ENCODE peak calls at places on chromosomes 13 and 19, in nine cellular contexts. One of them, this sample, is unnamed.
A peak's percentile ranks its signal among the peaks of the same experiment; 100 is the strongest.

GRCh38 chr13:80931118-80931517 is 590.2 kb upstream of the SPRY2 start:
- DNase-seq in A549: no peak
- DNase-seq in ovary: no peak
- DNase-seq in HepG2: no peak
- DNase-seq in GM12878: no peak
- DNase-seq in stomach: no peak
- DNase-seq in upper lobe of left lung: no peak
- DNase-seq in transverse colon: no peak
- DNase-seq in tibial nerve: no peak
- DNase-seq in this sample: no peak

GRCh38 chr19:1009043-1009975 is 9.1 kb downstream of the GRIN3B start:
- DNase-seq in HepG2: no peak
- DNase-seq in ovary: peak; percentile 83
- DNase-seq in transverse colon: peak; percentile 32
- DNase-seq in tibial nerve: no peak
- DNase-seq in stomach: no peak
- DNase-seq in A549: no peak
- DNase-seq in upper lobe of left lung: peak; percentile 89
- DNase-seq in GM12878: no peak
- DNase-seq in this sample: no peak

GRCh38 chr13:97273341-97273831 is 51.3 kb downstream of the MBNL2 start:
- DNase-seq in transverse colon: no peak
- DNase-seq in A549: no peak
- DNase-seq in upper lobe of left lung: no peak
- DNase-seq in ovary: no peak
- DNase-seq in HepG2: no peak
- DNase-seq in GM12878: no peak
- DNase-seq in stomach: no peak
- DNase-seq in tibial nerve: no peak
- DNase-seq in this sample: no peak

GRCh38 chr13:25977216-25977615 is 74.6 kb downstream of the SHISA2 start:
- DNase-seq in GM12878: no peak
- DNase-seq in A549: no peak
- DNase-seq in tibial nerve: no peak
- DNase-seq in HepG2: no peak
- DNase-seq in stomach: no peak
- DNase-seq in upper lobe of left lung: no peak
- DNase-seq in ovary: no peak
- DNase-seq in transverse colon: no peak
- DNase-seq in this sample: no peak

GRCh38 chr13:89988206-89988605 is 1359.3 kb upstream of the MIR17HG start:
- DNase-seq in A549: no peak
- DNase-seq in tibial nerve: no peak
- DNase-seq in upper lobe of left lung: no peak
- DNase-seq in ovary: no peak
- DNase-seq in GM12878: no peak
- DNase-seq in HepG2: no peak
- DNase-seq in transverse colon: no peak
- DNase-seq in stomach: no peak
- DNase-seq in this sample: no peak

GRCh38 chr13:58953638-58954037 is 1210.1 kb downstream of the DIAPH3 start:
- DNase-seq in transverse colon: no peak
- DNase-seq in A549: no peak
- DNase-seq in GM12878: peak; percentile 87
- DNase-seq in stomach: no peak
- DNase-seq in HepG2: no peak
- DNase-seq in upper lobe of left lung: no peak
- DNase-seq in tibial nerve: no peak
- DNase-seq in ovary: no peak
- DNase-seq in this sample: no peak

GRCh38 chr19:3898426-3898825 is 17.9 kb downstream of the ATCAY start:
- DNase-seq in stomach: no peak
- DNase-seq in GM12878: no peak
- DNase-seq in ovary: no peak
- DNase-seq in upper lobe of left lung: no peak
- DNase-seq in HepG2: no peak
- DNase-seq in transverse colon: no peak
- DNase-seq in tibial nerve: no peak
- DNase-seq in A549: no peak
- DNase-seq in this sample: no peak

GRCh38 chr13:113861433-113862030 is 2.3 kb downstream of the GAS6 start:
- DNase-seq in stomach: no peak
- DNase-seq in A549: no peak
- DNase-seq in HepG2: no peak
- DNase-seq in ovary: peak; percentile 68
- DNase-seq in upper lobe of left lung: no peak
- DNase-seq in tibial nerve: no peak
- DNase-seq in GM12878: no peak
- DNase-seq in transverse colon: no peak
- DNase-seq in this sample: peak; percentile 66

GRCh38 chr19:27796073-27796472 is 1416.9 kb downstream of the UQCRFS1 start:
- DNase-seq in A549: no peak
- DNase-seq in GM12878: no peak
- DNase-seq in ovary: no peak
- DNase-seq in upper lobe of left lung: no peak
- DNase-seq in transverse colon: no peak
- DNase-seq in stomach: no peak
- DNase-seq in HepG2: no peak
- DNase-seq in tibial nerve: no peak
- DNase-seq in this sample: no peak

GRCh38 chr13:41645313-41645712 is 188.0 kb downstream of the RGCC start:
- DNase-seq in A549: peak; percentile 15
- DNase-seq in transverse colon: no peak
- DNase-seq in ovary: no peak
- DNase-seq in GM12878: no peak
- DNase-seq in tibial nerve: peak; percentile 66
- DNase-seq in HepG2: peak; percentile 88
- DNase-seq in stomach: no peak
- DNase-seq in upper lobe of left lung: no peak
- DNase-seq in this sample: peak; percentile 78

GRCh38 chr13:112990783-112991182 is 21.8 kb downstream of the MCF2L start:
- DNase-seq in transverse colon: peak; percentile 80
- DNase-seq in tibial nerve: no peak
- DNase-seq in ovary: no peak
- DNase-seq in A549: no peak
- DNase-seq in upper lobe of left lung: peak; percentile 48
- DNase-seq in GM12878: no peak
- DNase-seq in HepG2: no peak
- DNase-seq in stomach: peak; percentile 88
- DNase-seq in this sample: no peak

GRCh38 chr13:40445557-40445990 is 220.9 kb downstream of the FOXO1 start:
- DNase-seq in A549: no peak
- DNase-seq in ovary: no peak
- DNase-seq in HepG2: no peak
- DNase-seq in GM12878: peak; percentile 99
- DNase-seq in transverse colon: peak; percentile 60
- DNase-seq in stomach: peak; percentile 34
- DNase-seq in tibial nerve: peak; percentile 25
- DNase-seq in upper lobe of left lung: peak; percentile 74
- DNase-seq in this sample: no peak

DNA sequence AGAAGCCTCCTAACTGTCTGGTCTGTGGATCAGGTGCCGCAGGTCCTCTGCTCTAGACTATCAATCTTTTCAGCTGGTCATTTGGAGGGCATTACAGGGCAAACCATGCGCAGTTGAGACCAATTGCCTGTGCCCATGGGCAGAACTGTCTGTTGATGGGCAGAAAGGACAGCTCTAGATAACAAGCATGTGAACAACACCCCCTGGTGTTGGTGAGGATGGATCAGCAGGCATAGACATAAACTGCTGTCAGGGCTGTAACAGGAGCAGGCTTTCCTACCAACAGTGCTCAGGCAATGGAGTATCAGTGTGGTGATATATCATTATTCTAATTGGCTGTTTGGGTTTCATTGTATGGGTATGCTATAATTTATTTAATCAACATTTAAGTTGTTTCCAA is 104.7 kb upstream of the KL start:
- DNase-seq in GM12878: no peak
- DNase-seq in upper lobe of left lung: no peak
- DNase-seq in ovary: no peak
- DNase-seq in stomach: no peak
- DNase-seq in tibial nerve: no peak
- DNase-seq in HepG2: peak; percentile 36
- DNase-seq in A549: peak; percentile 57
- DNase-seq in transverse colon: no peak
- DNase-seq in this sample: no peak
- TF ChIP-seq CTCF in GM12878: peak; percentile 71
- TF ChIP-seq CTCF in upper lobe of left lung: no peak
- TF ChIP-seq CTCF in ovary: no peak
- TF ChIP-seq CTCF in stomach: no peak
- TF ChIP-seq CTCF in tibial nerve: peak; percentile 15
- TF ChIP-seq CTCF in HepG2: peak; percentile 68
- TF ChIP-seq CTCF in A549: peak; percentile 36
- TF ChIP-seq CTCF in transverse colon: peak; percentile 21
- TF ChIP-seq CTCF in this sample: no peak

GRCh38 chr19:35295792-35296462 is 4.0 kb downstream of the MAG start:
- DNase-seq in GM12878: no peak
- DNase-seq in HepG2: no peak
- DNase-seq in A549: no peak
- DNase-seq in stomach: no peak
- DNase-seq in tibial nerve: no peak
- DNase-seq in transverse colon: peak; percentile 16
- DNase-seq in ovary: no peak
- DNase-seq in upper lobe of left lung: peak; percentile 67
- DNase-seq in this sample: no peak
- H3K4me1 ChIP-seq in GM12878: peaks cover 26% of the 10 kb centered on the region
- H3K4me1 ChIP-seq in HepG2: peaks cover 47% of the 10 kb centered on the region
- H3K4me1 ChIP-seq in A549: no peaks in the 10 kb centered on the region
- H3K4me1 ChIP-seq in stomach: no peaks in the 10 kb centered on the region
- H3K4me1 ChIP-seq in tibial nerve: peaks cover 28% of the 10 kb centered on the region
- H3K4me1 ChIP-seq in transverse colon: no peaks in the 10 kb centered on the region
- H3K4me1 ChIP-seq in ovary: no peaks in the 10 kb centered on the region
- H3K4me1 ChIP-seq in upper lobe of left lung: no peaks in the 10 kb centered on the region
- H3K4me1 ChIP-seq in this sample: peaks cover 7% of the 10 kb centered on the region

DNA sequence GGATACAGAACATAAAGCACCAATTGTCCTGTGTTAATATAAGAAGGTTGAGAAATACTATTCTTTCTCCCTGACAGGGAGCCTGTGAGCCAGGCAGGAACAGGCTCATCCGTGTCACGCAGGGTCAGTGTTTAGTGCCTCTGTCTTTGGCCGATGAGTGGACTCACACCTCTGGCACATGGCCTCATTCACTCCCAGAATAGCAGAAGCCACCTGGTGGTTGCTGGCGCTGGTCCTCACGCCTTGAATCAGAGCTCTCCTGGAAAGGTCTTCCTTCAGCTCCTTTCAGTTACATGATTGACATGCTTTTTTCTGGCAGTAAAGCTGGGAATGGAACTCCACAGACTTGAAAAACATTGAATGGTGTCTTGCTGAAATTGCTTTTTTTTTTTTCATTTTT is 28.1 kb upstream of the SIAH3 start:
- DNase-seq in ovary: no peak
- DNase-seq in tibial nerve: no peak
- DNase-seq in HepG2: peak; percentile 39
- DNase-seq in A549: peak; percentile 25
- DNase-seq in GM12878: no peak
- DNase-seq in upper lobe of left lung: no peak
- DNase-seq in stomach: peak; percentile 48
- DNase-seq in transverse colon: peak; percentile 10
- DNase-seq in this sample: no peak
- TF ChIP-seq EP300 in ovary: no peak
- TF ChIP-seq EP300 in tibial nerve: no peak
- TF ChIP-seq EP300 in HepG2: no peak
- TF ChIP-seq EP300 in A549: no peak
- TF ChIP-seq EP300 in GM12878: no peak
- TF ChIP-seq EP300 in upper lobe of left lung: no peak
- TF ChIP-seq EP300 in stomach: no peak
- TF ChIP-seq EP300 in transverse colon: no peak
- TF ChIP-seq EP300 in this sample: no peak

GRCh38 chr19:10603084-10603872 is 16.2 kb upstream of the AP1M2 start:
- DNase-seq in stomach: peak; percentile 57
- DNase-seq in transverse colon: peak; percentile 66
- DNase-seq in ovary: peak; percentile 52
- DNase-seq in upper lobe of left lung: peak; percentile 63
- DNase-seq in tibial nerve: no peak
- DNase-seq in HepG2: no peak
- DNase-seq in GM12878: peak; percentile 70
- DNase-seq in A549: no peak
- DNase-seq in this sample: peak; percentile 81
- TF ChIP-seq CTCF in stomach: no peak
- TF ChIP-seq CTCF in transverse colon: no peak
- TF ChIP-seq CTCF in ovary: no peak
- TF ChIP-seq CTCF in upper lobe of left lung: no peak
- TF ChIP-seq CTCF in tibial nerve: no peak
- TF ChIP-seq CTCF in HepG2: no peak
- TF ChIP-seq CTCF in GM12878: no peak
- TF ChIP-seq CTCF in A549: no peak
- TF ChIP-seq CTCF in this sample: no peak

This sample was measured in suprapubic skin.